ENCODE peak calls at places on chromosomes 2 and 18, in eight cellular contexts. One of them, this sample, is unnamed.
A peak's percentile ranks its signal among the peaks of the same experiment; 100 is the strongest.

GRCh38 chr2:141889788-141890187 is 241.0 kb downstream of the LRP1B start:
- DNase-seq in psoas muscle: no peak
- DNase-seq in WTC11: no peak
- DNase-seq in tibial nerve: no peak
- DNase-seq in fibroblast of mammary gland: no peak
- DNase-seq in fibroblast of pulmonary artery: no peak
- DNase-seq in H9: no peak
- DNase-seq in fibroblast of villous mesenchyme: no peak
- DNase-seq in this sample: no peak

GRCh38 chr2:69469784-69470183 is 32.5 kb upstream of the NFU1 start:
- DNase-seq in fibroblast of pulmonary artery: peak; percentile 26
- DNase-seq in tibial nerve: no peak
- DNase-seq in psoas muscle: no peak
- DNase-seq in H9: no peak
- DNase-seq in WTC11: no peak
- DNase-seq in fibroblast of villous mesenchyme: no peak
- DNase-seq in fibroblast of mammary gland: no peak
- DNase-seq in this sample: no peak

GRCh38 chr2:182240862-182241371 is 185.9 kb downstream of the PDE1A start:
- DNase-seq in WTC11: peak; percentile 31
- DNase-seq in H9: peak; percentile 45
- DNase-seq in psoas muscle: no peak
- DNase-seq in fibroblast of mammary gland: peak; percentile 36
- DNase-seq in tibial nerve: no peak
- DNase-seq in fibroblast of villous mesenchyme: peak; percentile 43
- DNase-seq in fibroblast of pulmonary artery: peak; percentile 58
- DNase-seq in this sample: no peak

GRCh38 chr2:45577426-45577825 is 33.6 kb downstream of the SRBD1 start:
- DNase-seq in H9: no peak
- DNase-seq in fibroblast of pulmonary artery: no peak
- DNase-seq in psoas muscle: no peak
- DNase-seq in tibial nerve: no peak
- DNase-seq in fibroblast of villous mesenchyme: no peak
- DNase-seq in WTC11: no peak
- DNase-seq in fibroblast of mammary gland: peak; percentile 19
- DNase-seq in this sample: no peak

GRCh38 chr2:10039658-10040410 is 3.5 kb upstream of the KLF11 start:
- DNase-seq in WTC11: no peak
- DNase-seq in fibroblast of pulmonary artery: no peak
- DNase-seq in psoas muscle: peak; percentile 79
- DNase-seq in tibial nerve: no peak
- DNase-seq in fibroblast of mammary gland: peak; percentile 55
- DNase-seq in fibroblast of villous mesenchyme: no peak
- DNase-seq in H9: no peak
- DNase-seq in this sample: no peak

GRCh38 chr2:60368437-60368836 is 185.0 kb downstream of the BCL11A start:
- DNase-seq in psoas muscle: no peak
- DNase-seq in tibial nerve: no peak
- DNase-seq in fibroblast of mammary gland: no peak
- DNase-seq in fibroblast of villous mesenchyme: no peak
- DNase-seq in H9: peak; percentile 14
- DNase-seq in fibroblast of pulmonary artery: no peak
- DNase-seq in WTC11: no peak
- DNase-seq in this sample: no peak

GRCh38 chr2:69138247-69138754 is 125.3 kb downstream of the ANTXR1 start:
- DNase-seq in fibroblast of pulmonary artery: peak; percentile 84
- DNase-seq in psoas muscle: no peak
- DNase-seq in H9: no peak
- DNase-seq in fibroblast of villous mesenchyme: peak; percentile 83
- DNase-seq in WTC11: no peak
- DNase-seq in fibroblast of mammary gland: peak; percentile 87
- DNase-seq in tibial nerve: no peak
- DNase-seq in this sample: no peak

GRCh38 chr18:55420977-55421611 is 166.9 kb downstream of the TCF4 start:
- DNase-seq in tibial nerve: no peak
- DNase-seq in fibroblast of mammary gland: no peak
- DNase-seq in WTC11: no peak
- DNase-seq in H9: no peak
- DNase-seq in psoas muscle: no peak
- DNase-seq in fibroblast of pulmonary artery: no peak
- DNase-seq in fibroblast of villous mesenchyme: no peak
- DNase-seq in this sample: no peak

GRCh38 chr2:25491966-25492532 is 150.3 kb upstream of the DNMT3A start:
- DNase-seq in psoas muscle: no peak
- DNase-seq in WTC11: no peak
- DNase-seq in fibroblast of mammary gland: peak; percentile 58
- DNase-seq in tibial nerve: no peak
- DNase-seq in H9: no peak
- DNase-seq in fibroblast of pulmonary artery: peak; percentile 67
- DNase-seq in fibroblast of villous mesenchyme: peak; percentile 83
- DNase-seq in this sample: no peak

GRCh38 chr2:187055463-187055862 is 206.5 kb upstream of the ZSWIM2 start:
- DNase-seq in fibroblast of pulmonary artery: peak; percentile 51
- DNase-seq in tibial nerve: peak; percentile 20
- DNase-seq in WTC11: no peak
- DNase-seq in fibroblast of villous mesenchyme: peak; percentile 48
- DNase-seq in H9: no peak
- DNase-seq in psoas muscle: peak; percentile 45
- DNase-seq in fibroblast of mammary gland: peak; percentile 52
- DNase-seq in this sample: peak; percentile 21

GRCh38 chr18:45874501-45875184 is 49.2 kb downstream of the SIGLEC15 start:
- DNase-seq in WTC11: no peak
- DNase-seq in tibial nerve: no peak
- DNase-seq in fibroblast of pulmonary artery: no peak
- DNase-seq in fibroblast of mammary gland: peak; percentile 26
- DNase-seq in psoas muscle: no peak
- DNase-seq in fibroblast of villous mesenchyme: no peak
- DNase-seq in H9: no peak
- DNase-seq in this sample: no peak

DNA sequence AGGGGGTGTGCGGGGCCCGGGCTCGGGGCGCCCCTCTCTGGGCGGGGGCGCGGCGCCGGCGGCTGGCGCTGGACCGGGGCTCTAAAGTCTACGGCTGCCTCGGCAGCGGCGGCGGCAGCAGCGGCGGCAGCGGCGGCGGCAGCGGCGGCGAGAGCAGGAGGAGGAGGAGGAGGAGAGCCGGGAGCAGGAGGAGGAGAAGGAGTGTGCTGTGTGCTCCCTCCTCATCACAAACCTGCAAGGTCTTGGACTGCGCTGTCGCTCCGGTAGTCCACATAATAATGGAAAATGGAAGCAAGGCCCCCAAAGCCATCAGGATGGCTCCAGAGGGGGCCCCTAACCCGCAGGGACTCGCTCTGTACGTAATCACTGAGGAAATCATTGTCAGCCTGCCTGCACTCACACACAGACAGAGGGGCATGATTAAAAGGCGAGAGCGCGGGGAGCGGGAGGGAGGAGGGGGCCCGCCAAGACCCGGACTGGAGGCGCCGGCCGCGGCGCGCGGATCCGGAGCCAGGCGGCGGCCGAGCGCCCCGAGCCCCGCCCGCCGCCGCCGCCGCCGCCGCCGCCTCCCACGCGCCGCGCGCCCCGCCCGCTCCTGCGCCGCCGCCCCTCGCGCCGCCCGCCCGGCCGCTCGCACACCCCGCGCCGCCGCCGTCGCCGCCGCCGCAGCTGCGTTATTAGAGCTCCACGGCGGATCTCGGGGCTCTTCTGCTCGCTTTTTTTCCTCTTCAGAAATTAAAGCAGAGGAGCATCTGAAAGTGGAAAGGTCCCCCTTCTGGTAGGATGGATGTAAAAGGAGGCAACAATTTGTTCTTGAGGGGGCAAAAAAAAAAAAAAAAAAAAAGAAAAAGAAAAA is at the start of gene ZNF521:
- DNase-seq in psoas muscle: peak; percentile 92
- DNase-seq in H9: peak; percentile 87
- DNase-seq in fibroblast of pulmonary artery: peak; percentile 84
- DNase-seq in fibroblast of villous mesenchyme: peak; percentile 89
- DNase-seq in tibial nerve: peak; percentile 86
- DNase-seq in fibroblast of mammary gland: peak; percentile 90
- DNase-seq in WTC11: peak; percentile 79
- DNase-seq in this sample: peak; percentile 92
- TF ChIP-seq CTCF in psoas muscle: peak; percentile 9
- TF ChIP-seq CTCF in H9: peak; percentile 41
- TF ChIP-seq CTCF in fibroblast of pulmonary artery: peak; percentile 38
- TF ChIP-seq CTCF in fibroblast of villous mesenchyme: peak; percentile 38
- TF ChIP-seq CTCF in tibial nerve: no peak
- TF ChIP-seq CTCF in fibroblast of mammary gland: peak; percentile 39
- TF ChIP-seq CTCF in WTC11: no peak
- TF ChIP-seq CTCF in this sample: no peak

GRCh38 chr18:75546964-75547363 is 119.5 kb upstream of the SMIM21 start:
- DNase-seq in tibial nerve: no peak
- DNase-seq in fibroblast of mammary gland: no peak
- DNase-seq in H9: peak; percentile 36
- DNase-seq in fibroblast of villous mesenchyme: no peak
- DNase-seq in fibroblast of pulmonary artery: no peak
- DNase-seq in psoas muscle: no peak
- DNase-seq in WTC11: peak; percentile 34
- DNase-seq in this sample: no peak
- TF ChIP-seq CTCF in tibial nerve: no peak
- TF ChIP-seq CTCF in fibroblast of mammary gland: peak; percentile 11
- TF ChIP-seq CTCF in H9: peak; percentile 57
- TF ChIP-seq CTCF in fibroblast of villous mesenchyme: no peak
- TF ChIP-seq CTCF in fibroblast of pulmonary artery: no peak
- TF ChIP-seq CTCF in psoas muscle: no peak
- TF ChIP-seq CTCF in WTC11: no peak
- TF ChIP-seq CTCF in this sample: no peak

DNA sequence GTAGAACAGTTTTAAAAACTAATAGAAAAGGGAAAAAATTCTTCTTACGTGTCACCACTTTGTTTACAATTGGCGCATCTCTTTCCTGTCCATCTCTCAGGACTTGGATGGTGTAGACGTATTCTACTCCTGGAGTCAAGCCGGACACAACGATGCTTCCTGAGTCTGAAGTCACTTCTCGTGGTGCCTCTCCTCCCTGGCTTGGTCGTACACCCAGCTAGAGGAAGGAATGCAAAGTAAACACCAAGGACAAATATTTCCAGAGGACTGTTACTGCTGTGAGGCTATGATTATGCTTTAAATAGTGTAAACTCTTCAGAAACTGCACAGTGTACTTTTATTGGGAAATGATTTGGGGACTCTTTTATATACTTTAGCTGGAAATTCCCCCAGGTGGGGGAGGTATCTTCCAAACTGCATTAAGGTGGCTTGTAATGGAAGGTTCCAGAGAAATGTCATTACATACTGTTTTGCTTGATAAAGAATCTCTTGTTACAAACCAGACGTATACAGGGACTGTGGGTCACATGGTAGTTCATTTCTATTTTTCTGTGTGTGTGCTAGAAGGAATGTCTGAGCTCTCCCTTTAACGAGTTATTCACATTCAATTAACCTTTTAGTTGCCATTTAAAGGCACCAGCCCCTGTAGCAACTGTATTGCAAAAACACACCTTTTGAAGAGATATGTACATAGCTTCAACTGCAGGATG is 38.1 kb downstream of the FN1 start:
- DNase-seq in fibroblast of pulmonary artery: no peak
- DNase-seq in fibroblast of villous mesenchyme: peak; percentile 57
- DNase-seq in WTC11: no peak
- DNase-seq in fibroblast of mammary gland: no peak
- DNase-seq in tibial nerve: no peak
- DNase-seq in H9: no peak
- DNase-seq in psoas muscle: no peak
- DNase-seq in this sample: no peak
- TF ChIP-seq CTCF in fibroblast of pulmonary artery: peak; percentile 26
- TF ChIP-seq CTCF in fibroblast of villous mesenchyme: peak; percentile 36
- TF ChIP-seq CTCF in WTC11: no peak
- TF ChIP-seq CTCF in fibroblast of mammary gland: peak; percentile 16
- TF ChIP-seq CTCF in tibial nerve: no peak
- TF ChIP-seq CTCF in H9: no peak
- TF ChIP-seq CTCF in psoas muscle: no peak
- TF ChIP-seq CTCF in this sample: peak; percentile 23

DNA sequence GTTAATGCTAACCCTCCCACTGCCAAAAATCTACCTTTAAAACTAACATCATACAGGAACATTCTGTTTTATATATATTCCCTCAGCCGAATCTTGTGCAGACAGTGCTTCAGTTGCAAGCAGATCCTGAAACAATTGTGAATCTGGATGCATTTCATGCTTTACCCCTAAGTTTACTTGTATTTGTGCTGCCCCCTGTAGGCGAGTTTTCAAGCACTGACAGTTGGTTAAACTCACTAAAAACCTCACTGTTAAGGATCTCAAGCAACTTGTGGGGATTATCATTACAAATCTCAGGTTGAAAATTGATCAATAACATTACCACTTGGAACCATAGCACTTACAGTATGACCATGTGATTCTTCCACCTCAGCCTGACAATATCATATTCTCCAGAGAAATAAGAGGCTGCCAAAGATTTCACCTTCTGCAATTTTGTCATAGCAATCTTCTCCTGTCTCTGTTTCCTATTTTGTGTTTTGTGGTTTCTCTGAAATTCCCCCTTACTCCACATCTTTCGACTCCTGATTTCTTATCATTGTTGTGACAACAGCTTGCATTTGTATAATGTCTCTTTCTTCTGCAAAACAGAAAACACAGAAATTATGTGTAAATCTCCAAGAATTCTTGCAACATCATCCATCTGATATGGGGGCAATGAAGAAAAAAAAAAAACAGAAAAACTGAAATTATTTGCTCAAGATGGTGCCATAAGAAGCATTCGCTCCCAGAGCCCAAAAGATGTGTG is 354.6 kb upstream of the SETBP1 start:
- DNase-seq in fibroblast of pulmonary artery: peak; percentile 87
- DNase-seq in fibroblast of villous mesenchyme: peak; percentile 67
- DNase-seq in psoas muscle: peak; percentile 49
- DNase-seq in fibroblast of mammary gland: peak; percentile 81
- DNase-seq in WTC11: peak; percentile 81
- DNase-seq in H9: peak; percentile 61
- DNase-seq in tibial nerve: peak; percentile 88
- DNase-seq in this sample: peak; percentile 47
- TF ChIP-seq CTCF in fibroblast of pulmonary artery: peak; percentile 78
- TF ChIP-seq CTCF in fibroblast of villous mesenchyme: peak; percentile 67
- TF ChIP-seq CTCF in psoas muscle: peak; percentile 45
- TF ChIP-seq CTCF in fibroblast of mammary gland: peak; percentile 76
- TF ChIP-seq CTCF in WTC11: peak; percentile 59
- TF ChIP-seq CTCF in H9: peak; percentile 80
- TF ChIP-seq CTCF in tibial nerve: peak; percentile 48
- TF ChIP-seq CTCF in this sample: peak; percentile 14